ENCODE peak calls at places on chromosomes 1 and 21, in four cellular contexts. M is transverse colon, S is sigmoid colon, N is GM12878. Y is an unnamed sample.

GRCh38 chr1:92411511-92411910 is 75.2 kb downstream of the GFI1 start:
- DNase-seq in M (peak; percentile 46), S (no peak), N (no peak), Y (no peak)

GRCh38 chr21:41141031-41141457 is 26.9 kb upstream of the BACE2 start:
- DNase-seq in M (no peak), S (no peak), N (no peak), Y (no peak)

GRCh38 chr21:36207577-36208320 is 51.1 kb downstream of the DOP1B start:
- DNase-seq in M (no peak), S (no peak), N (no peak), Y (no peak)

GRCh38 chr1:3742439-3743298 is 9.6 kb upstream of the CCDC27 start:
- DNase-seq in M (no peak), S (no peak), N (no peak), Y (peak; percentile 45)

GRCh38 chr1:185152187-185152767 is 4.5 kb downstream of the TRMT1L start:
- DNase-seq in M (no peak), S (no peak), N (no peak), Y (no peak)

GRCh38 chr1:100497796-100498195 is 40.1 kb upstream of the GPR88 start:
- DNase-seq in M (no peak), S (no peak), N (no peak), Y (no peak)

GRCh38 chr1:234208791-234209190 is 164.5 kb upstream of the COA6 start:
- DNase-seq in M (no peak), S (no peak), N (no peak), Y (no peak)

GRCh38 chr1:167119696-167120095 is 25.8 kb downstream of the STYXL2 start:
- DNase-seq in M (no peak), S (no peak), N (no peak), Y (no peak)

GRCh38 chr21:22763442-22763841 is 1765.2 kb downstream of the NCAM2 start:
- DNase-seq in M (no peak), S (no peak), N (no peak), Y (no peak)

GRCh38 chr1:64515427-64515826 is 45.5 kb downstream of the CACHD1 start:
- DNase-seq in M (peak; percentile 44), S (peak; percentile 85), N (no peak), Y (peak; percentile 74)

GRCh38 chr1:212699839-212700596 is at the start of gene BATF3:
- DNase-seq in M (peak; percentile 49), S (peak; percentile 76), N (no peak), Y (peak; percentile 79)

GRCh38 chr1:166020229-166020628 is 146.6 kb downstream of the FAM78B start:
- DNase-seq in M (no peak), S (no peak), N (no peak), Y (no peak)

GRCh38 chr1:211736351-211736915 is 61.0 kb upstream of the NEK2 start:
- DNase-seq in M (no peak), S (no peak), N (no peak), Y (no peak)

GRCh38 chr1:198528376-198528775 is 12.1 kb downstream of the ATP6V1G3 start:
- DNase-seq in M (no peak), S (no peak), N (no peak), Y (no peak)

GRCh38 chr1:181135815-181136737 is 47.6 kb downstream of the IER5 start:
- DNase-seq in M (no peak), S (no peak), N (no peak), Y (no peak)

GRCh38 chr1:27418326-27418761 is 25.9 kb downstream of the GPR3 start:
- DNase-seq in M (peak; percentile 64), S (peak; percentile 95), N (no peak), Y (peak; percentile 70)

GRCh38 chr1:109996476-109996875 is 11.9 kb downstream of the AHCYL1 start:
- DNase-seq in M (no peak), S (no peak), N (no peak), Y (no peak)

GRCh38 chr1:205631010-205631726 is 643 bp downstream of the ELK4 start:
- DNase-seq in M (peak; percentile 83), S (peak; percentile 78), N (peak; percentile 91), Y (peak; percentile 81)
- TF ChIP-seq POLR2AphosphoS5 in M (peak; percentile 5), S (peak; percentile 54), N (peak; percentile 92), Y (no peak)

DNA sequence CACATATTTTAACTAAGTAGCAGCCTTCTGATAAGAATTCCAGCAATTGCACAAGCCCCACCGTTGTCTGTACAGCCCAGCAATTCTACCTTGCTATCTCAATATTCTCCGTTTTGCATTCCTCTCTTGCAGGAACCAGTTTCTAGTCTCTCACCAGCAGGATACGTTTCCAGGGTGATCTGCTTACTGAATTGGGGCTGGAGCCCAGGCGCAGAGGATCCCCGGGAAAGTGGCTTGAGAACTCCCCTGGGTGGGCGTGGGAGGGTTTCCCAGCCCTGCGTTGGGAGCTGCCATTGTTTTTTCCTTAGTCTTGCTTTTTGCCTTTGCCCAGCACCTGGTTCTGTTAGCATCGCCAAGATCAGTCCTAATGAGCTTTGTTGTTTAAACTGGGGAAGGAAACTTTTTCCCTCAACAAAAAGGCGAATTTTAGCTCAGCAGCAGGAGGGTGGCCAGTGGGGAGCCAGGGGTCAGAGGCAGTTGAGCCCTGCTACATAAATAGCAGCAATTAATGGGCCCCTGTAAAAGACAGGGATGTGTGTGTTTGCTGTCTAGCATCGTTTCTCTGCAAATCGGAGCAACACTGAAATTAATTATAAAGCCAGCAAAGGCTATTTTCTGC is 36.4 kb downstream of the HUNK start:
- DNase-seq in M (no peak), S (no peak), N (no peak), Y (no peak)
- TF ChIP-seq POLR2AphosphoS5 in M (no peak), S (no peak), N (no peak), Y (no peak)

DNA sequence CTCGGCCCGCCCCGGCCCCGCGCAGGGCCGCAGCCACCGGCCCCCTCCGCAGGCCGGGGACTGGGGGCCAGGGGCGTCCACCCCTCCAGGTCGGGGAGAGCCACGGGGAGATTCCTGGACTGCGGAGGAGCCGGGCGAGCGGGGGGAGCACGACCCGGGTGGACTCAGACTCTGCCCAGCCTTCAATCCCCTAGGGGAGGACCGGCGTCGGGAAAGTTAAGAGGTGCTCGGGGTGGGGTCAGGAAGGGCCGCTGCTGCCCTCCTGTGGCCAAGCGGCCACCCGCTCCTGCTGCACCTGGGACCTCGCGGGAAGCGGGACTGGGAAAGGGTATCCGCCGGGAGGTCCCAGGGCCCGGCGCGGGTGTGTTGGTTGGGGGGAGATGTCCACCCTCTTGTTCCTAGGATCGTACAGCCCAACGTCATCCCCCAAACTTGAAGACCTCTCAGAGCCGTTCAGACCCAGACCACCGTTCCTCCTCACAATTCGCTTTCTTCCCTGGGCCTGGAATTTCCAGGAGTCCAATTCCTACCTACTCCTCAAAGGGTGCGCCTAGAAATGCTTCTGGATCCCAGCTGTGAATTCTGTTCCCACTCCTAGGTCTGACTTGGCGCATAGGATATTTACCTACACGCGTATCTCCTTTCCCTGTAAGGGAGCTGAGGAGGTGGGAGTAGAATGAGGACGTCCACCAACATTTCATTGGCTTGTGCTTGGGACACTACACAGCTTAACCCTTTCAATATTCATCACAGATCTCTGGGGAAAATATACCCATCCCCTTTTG is 482 bp upstream of the RHOC start:
- DNase-seq in M (peak; percentile 92), S (peak; percentile 95), N (no peak), Y (peak; percentile 91)
- TF ChIP-seq POLR2AphosphoS5 in M (no peak), S (no peak), N (no peak), Y (no peak)

GRCh38 chr1:228837817-228838716 is 102.8 kb downstream of the RHOU start:
- DNase-seq in M (peak; percentile 75), S (peak; percentile 79), N (no peak), Y (no peak)
- TF ChIP-seq POLR2AphosphoS5 in M (no peak), S (peak; percentile 17), N (no peak), Y (no peak)

GRCh38 chr21:46604329-46604974 is 430 bp downstream of the S100B start:
- DNase-seq in M (no peak), S (no peak), N (no peak), Y (no peak)

GRCh38 chr21:46606427-46606813 is 1.5 kb upstream of the S100B start:
- DNase-seq in M (no peak), S (no peak), N (no peak), Y (peak; percentile 37)

GRCh38 chr21:46607605-46608004 is 2.7 kb upstream of the S100B start:
- DNase-seq in M (no peak), S (no peak), N (no peak), Y (no peak)

GRCh38 chr21:46604975-46605758 is at the start of gene S100B:
- DNase-seq in M (no peak), S (peak; percentile 73), N (no peak), Y (peak; percentile 54)

GRCh38 chr21:46605759-46606426 is 1.0 kb upstream of the S100B start:
- DNase-seq in M (peak; percentile 55), S (no peak), N (peak; percentile 32), Y (no peak)
- TF ChIP-seq POLR2AphosphoS5 in M (no peak), S (no peak), N (no peak), Y (no peak)

DNA sequence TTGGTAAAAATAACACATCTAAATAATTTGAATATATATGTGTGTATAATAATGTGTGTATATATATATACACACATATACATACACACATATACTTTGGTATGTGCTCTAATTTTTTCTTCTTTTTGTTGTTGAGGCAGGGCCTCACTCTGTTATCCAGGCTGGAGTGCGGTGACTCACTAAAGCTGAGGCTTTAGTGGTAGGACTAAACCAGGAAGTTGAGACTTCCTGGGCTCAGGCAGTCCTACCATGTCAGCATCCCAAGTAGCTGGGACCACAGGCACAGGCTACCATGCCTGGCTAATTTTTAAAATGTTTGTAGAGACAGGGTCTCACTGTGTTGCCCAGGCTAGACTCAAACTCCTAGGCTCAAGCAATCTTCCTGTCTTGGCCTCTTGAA is 46.7 kb upstream of the CXADR start:
- DNase-seq in M (peak; percentile 37), S (no peak), N (no peak), Y (no peak)
- TF ChIP-seq POLR2AphosphoS5 in M (no peak), S (no peak), N (no peak), Y (no peak)

Y was measured in suprapubic skin.